ENCODE peak calls at places on chromosomes 5 and 9, in six cellular contexts. Q is AG04449, K is GM12865, W is tibial artery, L is cardiac muscle cell, E is breast epithelium. T is an unnamed sample.

GRCh38 chr5:125485003-125485641 is 738.7 kb upstream of the ZNF608 start:
- DNase-seq in Q (peak; percentile 98), K (peak; percentile 17), W (peak; percentile 65), L (peak; percentile 19), E (peak; percentile 61), T (peak; percentile 95)

GRCh38 chr5:84378961-84379360 is 5.7 kb downstream of the EDIL3 start:
- DNase-seq in Q (no peak), K (no peak), W (no peak), L (no peak), E (no peak), T (peak; percentile 85)

GRCh38 chr5:174259691-174260420 is 214.3 kb downstream of the NSG2 start:
- DNase-seq in Q (no peak), K (no peak), W (no peak), L (no peak), E (no peak), T (no peak)

GRCh38 chr9:135849186-135849585 is 58.2 kb downstream of the CAMSAP1 start:
- DNase-seq in Q (no peak), K (no peak), W (no peak), L (no peak), E (no peak), T (no peak)

GRCh38 chr5:158586054-158586453 is 513.7 kb downstream of the EBF1 start:
- DNase-seq in Q (no peak), K (no peak), W (no peak), L (no peak), E (no peak), T (no peak)

GRCh38 chr9:133701321-133701980 is 36.7 kb downstream of the SARDH start:
- DNase-seq in Q (no peak), K (no peak), W (no peak), L (no peak), E (peak; percentile 32), T (no peak)

GRCh38 chr5:114243281-114243982 is 118.4 kb upstream of the KCNN2 start:
- DNase-seq in Q (peak; percentile 82), K (no peak), W (no peak), L (no peak), E (no peak), T (peak; percentile 68)

GRCh38 chr9:113920872-113921271 is 44.8 kb downstream of the ZNF618 start:
- DNase-seq in Q (no peak), K (no peak), W (no peak), L (no peak), E (no peak), T (no peak)

GRCh38 chr5:134275822-134276221 is 49.9 kb upstream of the PPP2CA start:
- DNase-seq in Q (no peak), K (peak; percentile 36), W (no peak), L (no peak), E (no peak), T (peak; percentile 50)

DNA sequence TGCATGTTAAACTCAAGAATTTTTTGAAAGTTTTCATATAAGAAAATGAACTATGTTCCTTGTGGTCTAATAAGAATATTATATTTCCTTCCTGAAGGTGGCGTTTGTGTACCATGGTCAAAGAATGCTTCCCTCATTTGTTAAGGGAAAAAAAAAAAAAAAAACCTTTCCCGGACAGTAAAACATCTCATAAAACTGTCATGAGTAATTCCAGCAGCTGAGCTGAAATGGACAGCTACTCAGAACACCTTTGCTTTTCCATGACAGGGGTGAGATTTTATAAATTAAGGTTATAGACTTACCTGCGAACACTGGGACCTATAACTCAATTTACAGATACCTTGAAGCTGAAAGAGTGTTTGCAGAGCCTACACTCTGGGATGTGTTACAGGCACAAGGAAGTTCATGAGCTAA is 113.2 kb upstream of the RANBP3L start:
- DNase-seq in Q (no peak), K (peak; percentile 28), W (no peak), L (peak; percentile 64), E (no peak), T (peak; percentile 81)
- TF ChIP-seq CTCF in Q (peak; percentile 20), K (peak; percentile 27), W (peak; percentile 49), L (peak; percentile 46), E (peak; percentile 40), T (peak; percentile 45)

GRCh38 chr9:106420511-106420944 is 442.4 kb upstream of the ZNF462 start:
- DNase-seq in Q (peak; percentile 14), K (peak; percentile 85), W (no peak), L (peak; percentile 8), E (peak; percentile 20), T (no peak)
- H3K4me3 ChIP-seq in Q (no peak overlapping the region), K (no peak overlapping the region), W (no peak overlapping the region), L (no peak overlapping the region), E (no peak overlapping the region), T (no peak overlapping the region)

GRCh38 chr5:10021248-10021647 is 228.4 kb downstream of the ATPSCKMT start:
- DNase-seq in Q (no peak), K (no peak), W (no peak), L (no peak), E (no peak), T (peak; percentile 34)
- TF ChIP-seq CTCF in Q (no peak), K (no peak), W (no peak), L (peak; percentile 23), E (no peak), T (peak; percentile 49)

DNA sequence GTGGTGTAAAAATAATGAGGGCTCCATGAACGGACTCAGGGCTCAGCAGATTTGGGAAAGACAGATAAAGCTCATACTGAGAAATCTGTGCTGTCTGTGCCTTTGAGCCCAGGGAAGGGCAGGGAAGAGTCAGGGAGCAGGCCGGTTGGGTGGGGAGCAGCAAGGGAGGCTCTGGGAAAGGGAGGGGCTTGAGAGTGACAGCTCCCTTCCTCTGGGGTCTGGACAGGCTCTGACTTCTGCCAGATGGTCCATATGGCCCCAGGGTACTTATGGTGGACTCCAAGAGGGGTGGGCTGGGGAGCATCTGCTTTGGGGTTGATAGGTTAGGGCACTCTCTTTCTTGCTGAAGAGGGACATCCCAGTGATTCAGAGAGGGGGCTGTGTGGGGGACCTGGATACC is 2.1 kb downstream of the NPR2 start:
- DNase-seq in Q (no peak), K (no peak), W (no peak), L (no peak), E (no peak), T (no peak)
- H3K4me3 ChIP-seq in Q (peak overlapping the region; percentile 64), K (no peak overlapping the region), W (peak overlapping the region; percentile 13), L (no peak overlapping the region), E (no peak overlapping the region), T (no peak overlapping the region)

GRCh38 chr5:30802961-30803705 is 390.4 kb upstream of the CDH6 start:
- DNase-seq in Q (no peak), K (no peak), W (no peak), L (no peak), E (no peak), T (peak; percentile 63)
- TF ChIP-seq CTCF in Q (no peak), K (no peak), W (no peak), L (no peak), E (no peak), T (peak; percentile 34)

GRCh38 chr5:137414112-137414511 is 85.0 kb downstream of the SPOCK1 start:
- DNase-seq in Q (no peak), K (no peak), W (no peak), L (peak; percentile 77), E (no peak), T (no peak)

GRCh38 chr5:137412136-137412535 is 87.0 kb downstream of the SPOCK1 start:
- DNase-seq in Q (no peak), K (no peak), W (no peak), L (no peak), E (no peak), T (no peak)

GRCh38 chr5:137410234-137411010 is 88.7 kb downstream of the SPOCK1 start:
- DNase-seq in Q (no peak), K (no peak), W (no peak), L (no peak), E (no peak), T (no peak)

GRCh38 chr5:137415231-137415681 is 83.9 kb downstream of the SPOCK1 start:
- DNase-seq in Q (peak; percentile 64), K (no peak), W (no peak), L (no peak), E (no peak), T (peak; percentile 6)
- H3K4me3 ChIP-seq in Q (no peak overlapping the region), K (no peak overlapping the region), W (no peak overlapping the region), L (no peak overlapping the region), E (no peak overlapping the region), T (no peak overlapping the region)

GRCh38 chr5:139422307-139422893 is 16.9 kb downstream of the DNAJC18 start:
- DNase-seq in Q (no peak), K (peak; percentile 85), W (no peak), L (peak; percentile 67), E (no peak), T (peak; percentile 89)

GRCh38 chr5:139419226-139419625 is 15.3 kb upstream of the SPATA24 start:
- DNase-seq in Q (no peak), K (no peak), W (no peak), L (no peak), E (no peak), T (no peak)

GRCh38 chr5:139417214-139417613 is 13.3 kb upstream of the SPATA24 start:
- DNase-seq in Q (no peak), K (no peak), W (peak; percentile 82), L (peak; percentile 95), E (no peak), T (peak; percentile 80)

GRCh38 chr5:139418804-139419203 is 14.9 kb upstream of the SPATA24 start:
- DNase-seq in Q (no peak), K (no peak), W (no peak), L (peak; percentile 69), E (no peak), T (no peak)

GRCh38 chr5:139419793-139420192 is 15.9 kb upstream of the SPATA24 start:
- DNase-seq in Q (no peak), K (no peak), W (no peak), L (no peak), E (no peak), T (no peak)
- TF ChIP-seq CTCF in Q (no peak), K (no peak), W (no peak), L (no peak), E (no peak), T (no peak)

DNA sequence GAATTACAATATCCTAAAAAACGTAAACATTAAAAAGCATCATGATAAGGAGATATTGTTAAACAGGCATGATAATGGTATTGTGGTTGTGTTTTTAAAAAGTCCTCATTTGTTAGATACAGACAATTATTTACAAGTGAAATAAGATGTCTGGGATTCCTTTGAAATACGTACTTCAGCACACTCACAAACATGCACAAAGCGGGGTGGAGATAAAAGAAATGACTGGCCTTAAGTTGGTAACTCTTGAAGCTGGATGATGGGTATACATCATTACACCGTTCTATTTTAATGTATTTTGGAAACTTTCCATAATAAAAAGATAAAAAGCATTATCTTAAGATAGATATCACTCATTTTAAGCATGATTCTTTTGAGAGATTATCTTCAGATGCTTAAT is 1.0 kb downstream of the FAM200C start:
- DNase-seq in Q (no peak), K (no peak), W (no peak), L (no peak), E (no peak), T (peak; percentile 37)
- H3K4me3 ChIP-seq in Q (peak overlapping the region; percentile 87), K (peak overlapping the region; percentile 79), W (peak overlapping the region; percentile 62), L (peak overlapping the region; percentile 67), E (peak overlapping the region; percentile 70), T (peak overlapping the region; percentile 81)

T was measured in choroid plexus epithelial cell.